ENCODE peak calls at places on chromosomes 13 and 19, in six cellular contexts. B is LHCN-M2, H is RPMI7951, X is AG20443, R is heart right ventricle, M is posterior vena cava. Y is an unnamed sample.

GRCh38 chr19:46181386-46181774 is 33.3 kb downstream of the IGFL2 start:
- DNase-seq in M (no peak), R (no peak), X (no peak), B (peak; percentile 45), H (peak; percentile 26), Y (no peak)

GRCh38 chr19:44748426-44749254 is at the start of gene BCL3:
- DNase-seq in R (peak; percentile 76), X (peak; percentile 76), M (peak; percentile 94), B (no peak), H (peak; percentile 90), Y (peak; percentile 32)

GRCh38 chr13:85366759-85367417 is 432.3 kb downstream of the SLITRK6 start:
- DNase-seq in B (no peak), H (peak; percentile 19), X (no peak), R (no peak), M (no peak), Y (no peak)

GRCh38 chr13:23673354-23673753 is 103.1 kb downstream of the TNFRSF19 start:
- DNase-seq in B (peak; percentile 96), H (peak; percentile 85), R (peak; percentile 49), X (peak; percentile 84), M (no peak), Y (no peak)

GRCh38 chr19:8585894-8586750 is 8.9 kb upstream of the MYO1F start:
- DNase-seq in X (peak; percentile 55), R (no peak), H (peak; percentile 31), M (no peak), B (no peak), Y (peak; percentile 63)

GRCh38 chr13:93758575-93758974 is 532.0 kb downstream of the GPC6 start:
- DNase-seq in H (no peak), M (no peak), R (no peak), X (no peak), B (peak; percentile 25), Y (no peak)

GRCh38 chr13:110466261-110466660 is 95.3 kb downstream of the RAB20 start:
- DNase-seq in R (no peak), B (no peak), M (no peak), X (no peak), H (no peak), Y (no peak)

GRCh38 chr13:61728468-61728867 is 312.8 kb upstream of the PCDH20 start:
- DNase-seq in R (peak; percentile 10), H (peak; percentile 1), X (peak; percentile 22), M (no peak), B (no peak), Y (no peak)

GRCh38 chr13:48532146-48532472 is 771 bp downstream of the RCBTB2 start:
- DNase-seq in M (no peak), X (no peak), B (no peak), R (no peak), H (no peak), Y (no peak)

GRCh38 chr19:33376423-33376822 is 2.9 kb downstream of the CEBPG start:
- DNase-seq in H (peak; percentile 75), B (peak; percentile 70), R (peak; percentile 82), M (peak; percentile 95), X (peak; percentile 73), Y (no peak)

GRCh38 chr13:113839536-113840204 is 24.2 kb downstream of the GAS6 start:
- DNase-seq in R (no peak), B (no peak), H (no peak), X (no peak), M (no peak), Y (no peak)

GRCh38 chr19:41309225-41310030 is 544 bp upstream of the CCDC97 start:
- DNase-seq in B (no peak), X (no peak), H (peak; percentile 29), R (no peak), M (peak; percentile 73), Y (no peak)

GRCh38 chr13:23399254-23399796 is 34.2 kb downstream of the SACS start:
- DNase-seq in M (no peak), B (no peak), H (no peak), X (no peak), R (no peak), Y (no peak)

GRCh38 chr13:102825400-102825799 is 20.4 kb upstream of the ERCC5 start:
- DNase-seq in M (no peak), X (no peak), B (no peak), H (peak; percentile 3), R (no peak), Y (no peak)

GRCh38 chr19:41356984-41357739 is 3.4 kb upstream of the TGFB1 start:
- DNase-seq in H (no peak), R (no peak), X (no peak), M (no peak), B (no peak), Y (no peak)

GRCh38 chr13:27132538-27132937 is 39.1 kb downstream of the USP12 start:
- DNase-seq in B (no peak), M (no peak), R (no peak), X (no peak), H (no peak), Y (no peak)

GRCh38 chr13:38824342-38824741 is 137.5 kb downstream of the FREM2 start:
- DNase-seq in M (no peak), B (no peak), R (no peak), H (no peak), X (no peak), Y (peak; percentile 18)

GRCh38 chr19:45455707-45456499 is 11.9 kb upstream of the FOSB start:
- DNase-seq in X (peak; percentile 93), B (peak; percentile 97), M (peak; percentile 98), R (peak; percentile 88), H (peak; percentile 99), Y (peak; percentile 23)

GRCh38 chr19:38250821-38251563 is 5.2 kb downstream of the PPP1R14A start:
- DNase-seq in R (peak; percentile 91), X (no peak), B (no peak), M (peak; percentile 90), H (no peak), Y (peak; percentile 71)

GRCh38 chr13:24355103-24355502 is 45.7 kb downstream of the C1QTNF9 start:
- DNase-seq in M (no peak), X (peak; percentile 4), H (peak; percentile 11), R (no peak), B (no peak), Y (no peak)

GRCh38 chr13:46171223-46171622 is 10.8 kb downstream of the LCP1 start:
- DNase-seq in R (no peak), B (no peak), X (no peak), M (no peak), H (no peak), Y (no peak)

GRCh38 chr19:48963371-48964204 is 1.5 kb upstream of the FTL start:
- DNase-seq in R (peak; percentile 82), X (peak; percentile 87), B (peak; percentile 72), H (peak; percentile 84), M (peak; percentile 93), Y (peak; percentile 37)

GRCh38 chr13:80341771-80342271 is 895 bp upstream of the SPRY2 start:
- DNase-seq in M (no peak), B (peak; percentile 63), R (peak; percentile 64), H (peak; percentile 42), X (peak; percentile 18), Y (peak; percentile 93)

GRCh38 chr19:17235618-17236413 is 9.8 kb downstream of the OCEL1 start:
- DNase-seq in X (peak; percentile 67), B (peak; percentile 39), R (no peak), M (peak; percentile 92), H (peak; percentile 72), Y (peak; percentile 97)

GRCh38 chr13:112970552-112971287 is 1.7 kb downstream of the MCF2L start:
- DNase-seq in R (no peak), H (no peak), M (peak; percentile 40), B (no peak), X (peak; percentile 58), Y (no peak)

GRCh38 chr13:25686831-25687495 is 315.2 kb downstream of the ATP8A2 start:
- DNase-seq in X (no peak), R (no peak), H (no peak), B (no peak), M (no peak), Y (no peak)

GRCh38 chr19:33210266-33210940 is 15.2 kb downstream of the SLC7A10 start:
- DNase-seq in R (no peak), M (no peak), X (no peak), H (no peak), B (no peak), Y (no peak)

GRCh38 chr13:111906816-111907215 is 160.1 kb upstream of the SOX1 start:
- DNase-seq in R (no peak), H (no peak), X (no peak), B (no peak), M (peak; percentile 63), Y (no peak)

GRCh38 chr13:31046711-31047279 is 114.3 kb downstream of the TEX26 start:
- DNase-seq in R (peak; percentile 16), X (no peak), M (no peak), H (peak; percentile 86), B (peak; percentile 88), Y (peak; percentile 97)

GRCh38 chr13:113668491-113668971 is 1.5 kb downstream of the GRK1 start:
- DNase-seq in H (no peak), R (no peak), M (no peak), B (no peak), X (no peak), Y (peak; percentile 56)